ENCODE peak calls at places on chromosomes 12 and 14, in seven cellular contexts. N, C, R, Q, W, H and A are unnamed samples.

GRCh38 chr14:100767788-100768536 is 41.3 kb downstream of the DLK1 start:
- DNase-seq in Q (no peak), N (no peak), C (no peak), H (no peak), W (no peak), R (no peak), A (no peak)

GRCh38 chr14:55599250-55599879 is 19.4 kb downstream of the KTN1 start:
- DNase-seq in Q (no peak), H (no peak), C (no peak), R (no peak), W (no peak), N (no peak), A (no peak)

GRCh38 chr14:76293923-76294322 is 82.0 kb upstream of the ESRRB start:
- DNase-seq in Q (no peak), R (no peak), N (no peak), C (no peak), H (no peak), W (no peak), A (peak)

GRCh38 chr12:94047781-94048567 is 100.4 kb upstream of the PLXNC1 start:
- DNase-seq in N (no peak), W (no peak), C (no peak), R (no peak), Q (no peak), H (no peak), A (no peak)

GRCh38 chr12:80400591-80400991 is 43.4 kb upstream of the PTPRQ start:
- DNase-seq in N (no peak), H (no peak), W (no peak), Q (no peak), C (peak), R (no peak), A (no peak)

GRCh38 chr12:18502422-18502821 is 235.4 kb downstream of the PLCZ1 start:
- DNase-seq in R (no peak), W (no peak), N (no peak), Q (no peak), C (no peak), H (no peak), A (no peak)

GRCh38 chr14:51676549-51676948 is 24.8 kb downstream of the FRMD6 start:
- DNase-seq in Q (no peak), C (no peak), H (no peak), N (no peak), R (no peak), W (no peak), A (no peak)

GRCh38 chr12:42625611-42626010 is 36.1 kb upstream of the PRICKLE1 start:
- DNase-seq in R (no peak), N (no peak), C (no peak), W (no peak), Q (no peak), H (no peak), A (no peak)

GRCh38 chr12:104457746-104458644 is 1.2 kb downstream of the CHST11 start:
- DNase-seq in R (peak), W (peak), H (no peak), C (peak), Q (peak), N (no peak), A (peak)

GRCh38 chr12:62899568-62900390 is 35.2 kb downstream of the PPM1H start:
- DNase-seq in H (no peak), Q (no peak), W (no peak), N (peak), C (no peak), R (no peak), A (no peak)

GRCh38 chr12:110908377-110909136 is 11.8 kb downstream of the MYL2 start:
- DNase-seq in H (no peak), N (no peak), R (no peak), Q (no peak), C (no peak), W (no peak), A (no peak)

GRCh38 chr12:130473266-130473665 is 135.6 kb downstream of the PIWIL1 start:
- DNase-seq in N (no peak), H (no peak), C (no peak), R (no peak), Q (no peak), W (no peak), A (no peak)